ENCODE peak calls at places on chromosomes 13 and 19, in ten cellular contexts. X is cardiac fibroblast; L is Kasumi-1; O is activated CD4-positive, alpha-beta T cell treated with anti-CD3 and anti-CD28 coated beads, Interleukin-2, amount 10 ng/mL, durations not matched to agents 7 days and 5 days; M is epithelial cell of esophagus; A is fibroblast of the aortic adventitia; B is psoas muscle; Z is right lobe of liver; G is HEK293T; F is nephron progenitor cell. C is an unnamed sample.

GRCh38 chr13:83215627-83216026 is 666.6 kb downstream of the SLITRK1 start:
- DNase-seq in G (no peak), O (no peak), L (no peak), Z (no peak), A (peak), M (peak), F (no peak), X (peak), B (no peak), C (peak)

GRCh38 chr13:95603887-95604533 is 40.5 kb downstream of the DZIP1 start:
- DNase-seq in F (no peak), L (no peak), B (no peak), A (peak), O (no peak), Z (peak), G (no peak), X (peak), M (peak), C (peak)

GRCh38 chr13:60009300-60010248 is 154.2 kb downstream of the DIAPH3 start:
- DNase-seq in B (no peak), O (no peak), F (no peak), X (no peak), G (no peak), A (no peak), M (peak), Z (no peak), L (no peak), C (peak)

GRCh38 chr19:46017095-46017429 is 5.8 kb downstream of the PGLYRP1 start:
- DNase-seq in B (no peak), X (no peak), Z (no peak), O (no peak), M (no peak), L (no peak), A (no peak), G (no peak), F (no peak), C (no peak)

GRCh38 chr19:39247701-39248664 is 673 bp downstream of the IFNL4 start:
- DNase-seq in M (peak), O (no peak), X (no peak), B (no peak), A (no peak), G (no peak), Z (no peak), F (peak), L (no peak), C (no peak)

GRCh38 chr13:20174656-20175405 is 14.0 kb upstream of the GJA3 start:
- DNase-seq in L (no peak), O (peak), Z (no peak), A (peak), M (peak), G (peak), B (peak), X (peak), F (no peak), C (peak)

GRCh38 chr19:28934626-28935025 is 278.3 kb downstream of the UQCRFS1 start:
- DNase-seq in Z (no peak), F (no peak), L (no peak), B (no peak), X (peak), O (no peak), M (no peak), A (peak), G (no peak), C (no peak)

GRCh38 chr13:98372886-98373285 is 195.8 kb upstream of the RNF113B start:
- DNase-seq in Z (no peak), O (no peak), A (peak), M (no peak), F (peak), X (no peak), G (peak), B (no peak), L (no peak), C (peak)

GRCh38 chr19:45455707-45456499 is 11.9 kb upstream of the FOSB start:
- DNase-seq in O (no peak), M (peak), Z (peak), A (peak), X (peak), F (peak), L (no peak), B (peak), G (peak), C (peak)

GRCh38 chr13:109275848-109276247 is 510.5 kb downstream of the IRS2 start:
- DNase-seq in B (no peak), G (no peak), M (peak), A (no peak), F (peak), O (no peak), L (no peak), Z (no peak), X (no peak), C (peak)

GRCh38 chr13:20843177-20843576 is 59.4 kb downstream of the XPO4 start:
- DNase-seq in X (peak), G (no peak), F (no peak), O (no peak), B (no peak), M (no peak), Z (no peak), A (peak), L (no peak), C (peak)

GRCh38 chr19:33229962-33230361 is 4.3 kb upstream of the SLC7A10 start:
- DNase-seq in G (no peak), M (no peak), L (no peak), F (no peak), Z (no peak), B (no peak), X (no peak), A (no peak), O (no peak), C (no peak)

GRCh38 chr19:29678484-29679106 is 13.3 kb downstream of the PLEKHF1 start:
- DNase-seq in M (no peak), Z (peak), G (no peak), X (no peak), B (peak), A (no peak), L (no peak), F (no peak), O (no peak), C (peak)

GRCh38 chr13:29428310-29428991 is 167.0 kb downstream of the SLC7A1 start:
- DNase-seq in B (no peak), G (peak), L (no peak), Z (no peak), M (peak), X (peak), O (no peak), F (peak), A (no peak), C (no peak)

C was measured in fibroblast of lung.